ENCODE peak calls at places on chromosomes 4 and X, in four cellular contexts. X, U, J and L are unnamed samples.
A peak's percentile ranks its signal among the peaks of the same experiment; 100 is the strongest.

GRCh38 chrX:23952984-23953907 is 45.4 kb downstream of the CXorf58 start:
- DNase-seq in X (no peak), U (no peak), J (no peak), L (no peak)

GRCh38 chr4:143016171-143016570 is 168.5 kb upstream of the USP38 start:
- DNase-seq in X (no peak), U (no peak), J (no peak), L (no peak)

GRCh38 chr4:92234393-92235176 is 69.2 kb upstream of the GRID2 start:
- DNase-seq in X (no peak), U (no peak), J (peak; percentile 97), L (no peak)

GRCh38 chrX:109614951-109615350 is 10.0 kb downstream of the KCNE5 start:
- DNase-seq in X (no peak), U (no peak), J (no peak), L (no peak)

GRCh38 chr4:22029803-22030202 is 81.2 kb upstream of the KCNIP4 start:
- DNase-seq in X (no peak), U (no peak), J (no peak), L (no peak)

GRCh38 chr4:110854021-110854678 is 231.3 kb upstream of the PITX2 start:
- DNase-seq in X (no peak), U (no peak), J (peak; percentile 39), L (no peak)

GRCh38 chr4:128163177-128164117 is 102.3 kb downstream of the LARP1B start:
- DNase-seq in X (no peak), U (no peak), J (peak; percentile 50), L (no peak)

GRCh38 chr4:89111833-89112563 is 665 bp downstream of the TIGD2 start:
- DNase-seq in X (no peak), U (no peak), J (peak; percentile 73), L (no peak)

GRCh38 chrX:18701621-18702361 is 5.7 kb upstream of the PPEF1 start:
- DNase-seq in X (no peak), U (no peak), J (no peak), L (peak; percentile 54)

GRCh38 chrX:1531106-1531890 is 5.7 kb downstream of the P2RY8 start:
- DNase-seq in X (no peak), U (no peak), J (no peak), L (no peak)

GRCh38 chrX:97854071-97854470 is 970.4 kb downstream of the RPA4 start:
- DNase-seq in X (no peak), U (no peak), J (no peak), L (no peak)

GRCh38 chr4:113349400-113349799 is 299.9 kb downstream of the ANK2 start:
- DNase-seq in X (no peak), U (no peak), J (no peak), L (no peak)

GRCh38 chr4:52037730-52038108 is 380 bp downstream of the SGCB start:
- DNase-seq in X (peak; percentile 60), U (peak; percentile 82), J (no peak), L (peak; percentile 60)

GRCh38 chrX:9310596-9310995 is 154.3 kb upstream of the TBL1X start:
- DNase-seq in X (no peak), U (no peak), J (no peak), L (no peak)

GRCh38 chr4:36133658-36134057 is 110.7 kb downstream of the ARAP2 start:
- DNase-seq in X (no peak), U (no peak), J (no peak), L (no peak)

GRCh38 chr4:106344324-106344970 is 24.1 kb downstream of the GIMD1 start:
- DNase-seq in X (no peak), U (no peak), J (peak; percentile 10), L (no peak)

GRCh38 chrX:11386001-11386523 is 92.8 kb downstream of the AMELX start:
- DNase-seq in X (no peak), U (no peak), J (peak; percentile 26), L (no peak)

GRCh38 chr4:75511841-75512240 is 2.4 kb downstream of the RCHY1 start:
- DNase-seq in X (no peak), U (no peak), J (no peak), L (no peak)

GRCh38 chr4:152591361-152591760 is 55.5 kb upstream of the FBXW7 start:
- DNase-seq in X (peak; percentile 58), U (peak; percentile 85), J (no peak), L (no peak)

GRCh38 chr4:1615786-1616573 is 68.1 kb downstream of the FAM53A start:
- DNase-seq in X (no peak), U (no peak), J (no peak), L (no peak)

GRCh38 chr4:19327364-19327763 is 924.3 kb upstream of the SLIT2 start:
- DNase-seq in X (no peak), U (no peak), J (no peak), L (no peak)

GRCh38 chr4:71195932-71196331 is 142.9 kb upstream of the SLC4A4 start:
- DNase-seq in X (no peak), U (no peak), J (peak; percentile 52), L (no peak)

DNA sequence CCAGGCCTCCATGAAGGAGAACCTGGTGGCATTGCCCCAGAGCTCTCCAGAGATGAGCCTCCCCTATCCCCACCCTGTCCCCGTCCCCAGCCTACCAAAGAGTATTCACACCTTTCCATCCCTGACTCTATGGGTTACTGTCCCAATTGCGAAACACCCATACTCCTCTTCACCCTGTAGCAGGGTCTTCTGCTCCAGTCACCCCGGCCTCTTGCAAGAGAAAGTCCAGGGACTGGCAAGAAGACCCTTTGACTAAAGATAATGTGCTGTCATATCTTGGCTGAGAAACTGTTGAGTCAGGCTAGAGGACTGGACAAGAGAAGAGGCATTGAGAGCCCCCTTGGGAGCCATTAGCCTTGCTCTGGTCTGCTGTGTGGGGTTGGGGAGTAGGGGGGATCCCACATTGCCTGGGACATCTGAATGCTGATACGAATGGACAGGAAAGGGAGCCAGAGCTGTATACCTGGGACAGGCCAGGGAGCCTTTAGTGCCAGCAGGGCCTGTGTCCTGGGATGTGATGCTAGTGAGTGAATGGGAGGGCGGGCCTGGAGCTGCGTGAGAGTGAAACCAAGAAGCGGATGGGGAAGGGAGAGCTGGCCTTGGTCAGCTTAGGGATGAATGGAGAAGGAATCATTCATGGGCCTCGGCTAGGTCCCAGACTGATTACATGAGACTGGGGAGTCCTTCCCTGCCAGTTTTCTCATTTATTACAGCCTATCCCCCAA is 27.1 kb downstream of the NALF2 start:
- DNase-seq in X (no peak), U (no peak), J (no peak), L (no peak)
- H3K4me3 ChIP-seq in X (no peak overlapping the region), U (no peak overlapping the region), J (no peak overlapping the region), L (no peak overlapping the region)

GRCh38 chr4:109801099-109801789 is 555 bp downstream of the CFI start:
- DNase-seq in X (no peak), U (no peak), J (no peak), L (no peak)
- H3K4me3 ChIP-seq in X (peak overlapping the region; percentile 15), U (peak overlapping the region; percentile 39), J (no peak overlapping the region), L (no peak overlapping the region)

DNA sequence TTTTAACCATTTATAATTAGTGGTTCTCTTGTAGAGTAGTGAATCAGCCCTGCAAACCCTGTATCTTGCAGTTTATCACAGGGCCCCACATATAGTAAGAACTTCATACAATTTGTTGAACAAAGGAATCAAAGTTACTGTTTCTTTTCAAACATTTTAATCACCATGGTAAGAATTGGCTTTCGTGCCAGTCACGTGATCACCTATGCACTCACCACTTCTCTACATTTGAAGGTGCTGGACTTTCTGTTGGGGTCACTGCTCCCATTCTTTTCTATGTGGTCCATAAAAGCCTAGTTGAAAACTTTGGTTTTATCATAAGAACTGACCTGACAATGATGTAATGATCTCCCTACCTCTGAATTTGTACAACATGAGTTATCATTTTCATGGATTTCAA is 426.4 kb upstream of the CPEB2 start:
- DNase-seq in X (no peak), U (no peak), J (no peak), L (no peak)
- H3K4me3 ChIP-seq in X (no peak overlapping the region), U (no peak overlapping the region), J (no peak overlapping the region), L (no peak overlapping the region)

GRCh38 chr4:58600290-58600689 is 1490.1 kb upstream of the IGFBP7 start:
- DNase-seq in X (no peak), U (no peak), J (no peak), L (no peak)
- H3K4me3 ChIP-seq in X (no peak overlapping the region), U (no peak overlapping the region), J (no peak overlapping the region), L (no peak overlapping the region)